ENCODE peak calls at places on chromosomes 11 and 22, in seven cellular contexts. One of them, this sample, is unnamed.

GRCh38 chr11:72764503-72764902 is 12.3 kb upstream of the ARAP1 start:
- DNase-seq in AG09309: no peak
- DNase-seq in spleen: no peak
- DNase-seq in Caco-2: peak; percentile 74
- DNase-seq in mesothelial cell of epicardium: no peak
- DNase-seq in progenitor cell of endocrine pancreas: no peak
- DNase-seq in breast epithelium: no peak
- DNase-seq in this sample: no peak

GRCh38 chr22:42719133-42719532 is 1.5 kb downstream of the A4GALT start:
- DNase-seq in spleen: no peak
- DNase-seq in mesothelial cell of epicardium: no peak
- DNase-seq in progenitor cell of endocrine pancreas: no peak
- DNase-seq in breast epithelium: no peak
- DNase-seq in Caco-2: no peak
- DNase-seq in AG09309: no peak
- DNase-seq in this sample: no peak

GRCh38 chr11:8699903-8700302 is 17.3 kb downstream of the RPL27A start:
- DNase-seq in Caco-2: no peak
- DNase-seq in AG09309: no peak
- DNase-seq in mesothelial cell of epicardium: no peak
- DNase-seq in progenitor cell of endocrine pancreas: no peak
- DNase-seq in spleen: no peak
- DNase-seq in breast epithelium: no peak
- DNase-seq in this sample: no peak

GRCh38 chr11:110833033-110833484 is 120.8 kb upstream of the ARHGAP20 start:
- DNase-seq in Caco-2: no peak
- DNase-seq in breast epithelium: no peak
- DNase-seq in AG09309: peak; percentile 38
- DNase-seq in progenitor cell of endocrine pancreas: no peak
- DNase-seq in mesothelial cell of epicardium: no peak
- DNase-seq in spleen: no peak
- DNase-seq in this sample: no peak

GRCh38 chr11:113728814-113729213 is 22.7 kb upstream of the TMPRSS5 start:
- DNase-seq in mesothelial cell of epicardium: no peak
- DNase-seq in breast epithelium: no peak
- DNase-seq in AG09309: no peak
- DNase-seq in spleen: no peak
- DNase-seq in progenitor cell of endocrine pancreas: no peak
- DNase-seq in Caco-2: no peak
- DNase-seq in this sample: no peak

GRCh38 chr22:46577361-46578249 is 40.2 kb upstream of the CELSR1 start:
- DNase-seq in progenitor cell of endocrine pancreas: no peak
- DNase-seq in mesothelial cell of epicardium: peak; percentile 17
- DNase-seq in AG09309: no peak
- DNase-seq in breast epithelium: no peak
- DNase-seq in Caco-2: no peak
- DNase-seq in spleen: peak; percentile 86
- DNase-seq in this sample: no peak

GRCh38 chr22:20756846-20757245 is 17.1 kb upstream of the SERPIND1 start:
- DNase-seq in AG09309: no peak
- DNase-seq in spleen: no peak
- DNase-seq in breast epithelium: no peak
- DNase-seq in Caco-2: no peak
- DNase-seq in mesothelial cell of epicardium: no peak
- DNase-seq in progenitor cell of endocrine pancreas: no peak
- DNase-seq in this sample: no peak

GRCh38 chr11:60197442-60197841 is 14.6 kb upstream of the MS4A6A start:
- DNase-seq in Caco-2: no peak
- DNase-seq in AG09309: no peak
- DNase-seq in mesothelial cell of epicardium: no peak
- DNase-seq in breast epithelium: no peak
- DNase-seq in progenitor cell of endocrine pancreas: no peak
- DNase-seq in spleen: no peak
- DNase-seq in this sample: no peak

GRCh38 chr11:63917685-63918523 is 940 bp upstream of the RCOR2 start:
- DNase-seq in progenitor cell of endocrine pancreas: no peak
- DNase-seq in mesothelial cell of epicardium: no peak
- DNase-seq in AG09309: no peak
- DNase-seq in breast epithelium: no peak
- DNase-seq in spleen: no peak
- DNase-seq in Caco-2: no peak
- DNase-seq in this sample: no peak

GRCh38 chr11:69658606-69659450 is 16.3 kb downstream of the LTO1 start:
- DNase-seq in Caco-2: peak; percentile 40
- DNase-seq in spleen: peak; percentile 57
- DNase-seq in mesothelial cell of epicardium: no peak
- DNase-seq in AG09309: no peak
- DNase-seq in breast epithelium: no peak
- DNase-seq in progenitor cell of endocrine pancreas: no peak
- DNase-seq in this sample: no peak

GRCh38 chr22:19377565-19378361 is 53.8 kb downstream of the HIRA start:
- DNase-seq in breast epithelium: no peak
- DNase-seq in progenitor cell of endocrine pancreas: no peak
- DNase-seq in AG09309: no peak
- DNase-seq in Caco-2: no peak
- DNase-seq in mesothelial cell of epicardium: no peak
- DNase-seq in spleen: no peak
- DNase-seq in this sample: no peak

GRCh38 chr22:46541536-46541935 is 4.1 kb upstream of the CELSR1 start:
- DNase-seq in progenitor cell of endocrine pancreas: no peak
- DNase-seq in spleen: no peak
- DNase-seq in breast epithelium: no peak
- DNase-seq in Caco-2: no peak
- DNase-seq in mesothelial cell of epicardium: no peak
- DNase-seq in AG09309: no peak
- DNase-seq in this sample: no peak

GRCh38 chr11:134731562-134731961 is 319.5 kb upstream of the B3GAT1 start:
- DNase-seq in mesothelial cell of epicardium: no peak
- DNase-seq in spleen: peak; percentile 34
- DNase-seq in Caco-2: no peak
- DNase-seq in progenitor cell of endocrine pancreas: no peak
- DNase-seq in AG09309: no peak
- DNase-seq in breast epithelium: no peak
- DNase-seq in this sample: no peak

GRCh38 chr11:132099692-132100091 is 729.3 kb downstream of the NTM start:
- DNase-seq in breast epithelium: no peak
- DNase-seq in AG09309: no peak
- DNase-seq in spleen: no peak
- DNase-seq in mesothelial cell of epicardium: no peak
- DNase-seq in Caco-2: no peak
- DNase-seq in progenitor cell of endocrine pancreas: no peak
- DNase-seq in this sample: no peak

GRCh38 chr22:27794244-27794643 is 7.3 kb downstream of the MN1 start:
- DNase-seq in progenitor cell of endocrine pancreas: no peak
- DNase-seq in mesothelial cell of epicardium: no peak
- DNase-seq in breast epithelium: no peak
- DNase-seq in Caco-2: no peak
- DNase-seq in spleen: no peak
- DNase-seq in AG09309: no peak
- DNase-seq in this sample: no peak

GRCh38 chr22:44453441-44454112 is 44.5 kb downstream of the RTL6 start:
- DNase-seq in spleen: peak; percentile 36
- DNase-seq in Caco-2: no peak
- DNase-seq in progenitor cell of endocrine pancreas: no peak
- DNase-seq in mesothelial cell of epicardium: no peak
- DNase-seq in AG09309: no peak
- DNase-seq in breast epithelium: no peak
- DNase-seq in this sample: no peak

GRCh38 chr11:109362059-109362458 is 59.9 kb upstream of the C11orf87 start:
- DNase-seq in Caco-2: no peak
- DNase-seq in mesothelial cell of epicardium: no peak
- DNase-seq in spleen: no peak
- DNase-seq in progenitor cell of endocrine pancreas: no peak
- DNase-seq in AG09309: no peak
- DNase-seq in breast epithelium: no peak
- DNase-seq in this sample: no peak

GRCh38 chr22:46424496-46424895 is 89.0 kb downstream of the TRMU start:
- DNase-seq in Caco-2: no peak
- DNase-seq in mesothelial cell of epicardium: no peak
- DNase-seq in breast epithelium: no peak
- DNase-seq in AG09309: no peak
- DNase-seq in progenitor cell of endocrine pancreas: no peak
- DNase-seq in spleen: no peak
- DNase-seq in this sample: no peak

GRCh38 chr22:42942351-42942750 is 72.6 kb downstream of the PACSIN2 start:
- DNase-seq in AG09309: no peak
- DNase-seq in progenitor cell of endocrine pancreas: no peak
- DNase-seq in mesothelial cell of epicardium: no peak
- DNase-seq in breast epithelium: no peak
- DNase-seq in Caco-2: no peak
- DNase-seq in spleen: no peak
- DNase-seq in this sample: no peak

GRCh38 chr11:75537740-75538139 is 12.0 kb upstream of the GDPD5 start:
- DNase-seq in spleen: no peak
- DNase-seq in AG09309: no peak
- DNase-seq in mesothelial cell of epicardium: no peak
- DNase-seq in progenitor cell of endocrine pancreas: no peak
- DNase-seq in Caco-2: no peak
- DNase-seq in breast epithelium: no peak
- DNase-seq in this sample: no peak

DNA sequence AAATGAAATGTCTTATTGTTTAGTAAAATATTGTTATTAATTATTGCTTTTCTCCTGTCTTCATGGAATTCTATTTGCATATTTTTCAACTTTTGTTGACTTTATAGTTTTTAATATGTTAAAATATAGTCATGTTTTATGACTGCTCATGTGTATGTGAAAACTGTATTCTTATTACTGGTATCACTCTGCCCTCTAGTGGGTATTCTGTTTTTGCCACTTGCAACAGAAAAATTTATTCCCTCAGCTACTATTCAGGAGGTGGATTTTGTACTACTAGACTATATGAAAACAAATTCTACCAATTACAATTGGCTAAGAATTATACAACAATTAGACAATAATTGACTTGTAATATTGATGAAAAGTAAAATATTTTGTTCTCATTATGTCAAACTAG is 45.0 kb downstream of the OR4C6 start:
- DNase-seq in spleen: no peak
- DNase-seq in AG09309: no peak
- DNase-seq in mesothelial cell of epicardium: no peak
- DNase-seq in progenitor cell of endocrine pancreas: no peak
- DNase-seq in Caco-2: no peak
- DNase-seq in breast epithelium: no peak
- DNase-seq in this sample: no peak
- TF ChIP-seq CTCF in spleen: no peak
- TF ChIP-seq CTCF in AG09309: peak; percentile 50
- TF ChIP-seq CTCF in mesothelial cell of epicardium: peak; percentile 50
- TF ChIP-seq CTCF in progenitor cell of endocrine pancreas: peak; percentile 41
- TF ChIP-seq CTCF in Caco-2: peak; percentile 58
- TF ChIP-seq CTCF in breast epithelium: no peak
- TF ChIP-seq CTCF in this sample: peak; percentile 32

DNA sequence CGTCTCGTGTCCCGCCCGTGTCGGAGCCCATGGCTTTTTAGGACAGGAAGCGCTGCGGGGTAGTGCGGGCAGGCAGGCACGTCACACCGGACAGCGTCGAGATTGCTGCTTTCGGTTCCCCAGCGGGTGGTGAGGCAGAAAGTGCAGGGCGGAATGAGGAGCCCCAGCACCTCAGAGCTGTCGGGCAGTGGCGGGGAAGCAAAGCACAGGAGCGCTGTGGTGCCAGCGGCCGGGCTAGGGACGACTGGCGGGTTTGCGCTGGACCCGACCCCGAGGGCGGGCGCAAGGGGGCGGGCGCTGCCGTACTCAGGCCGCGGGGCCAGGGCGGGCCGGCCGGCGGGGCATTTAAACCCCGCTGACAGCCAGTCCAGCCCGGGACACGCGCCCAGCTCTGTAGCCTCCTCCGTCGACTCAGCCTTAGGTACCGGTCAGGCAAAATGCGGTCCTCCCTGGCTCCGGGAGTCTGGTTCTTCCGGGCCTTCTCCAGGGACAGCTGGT is at the start of gene SLC37A2:
- DNase-seq in breast epithelium: no peak
- DNase-seq in progenitor cell of endocrine pancreas: peak; percentile 61
- DNase-seq in spleen: peak; percentile 93
- DNase-seq in mesothelial cell of epicardium: no peak
- DNase-seq in Caco-2: peak; percentile 76
- DNase-seq in AG09309: no peak
- DNase-seq in this sample: peak; percentile 54
- TF ChIP-seq CTCF in breast epithelium: no peak
- TF ChIP-seq CTCF in progenitor cell of endocrine pancreas: peak; percentile 44
- TF ChIP-seq CTCF in spleen: peak; percentile 32
- TF ChIP-seq CTCF in mesothelial cell of epicardium: no peak
- TF ChIP-seq CTCF in Caco-2: peak; percentile 44
- TF ChIP-seq CTCF in AG09309: no peak
- TF ChIP-seq CTCF in this sample: peak; percentile 3

GRCh38 chr11:20134991-20135736 is 25.1 kb downstream of the DBX1 start:
- DNase-seq in progenitor cell of endocrine pancreas: no peak
- DNase-seq in spleen: no peak
- DNase-seq in mesothelial cell of epicardium: no peak
- DNase-seq in breast epithelium: no peak
- DNase-seq in AG09309: no peak
- DNase-seq in Caco-2: no peak
- DNase-seq in this sample: no peak

GRCh38 chr11:20131744-20132666 is 28.3 kb downstream of the DBX1 start:
- DNase-seq in progenitor cell of endocrine pancreas: peak; percentile 44
- DNase-seq in mesothelial cell of epicardium: no peak
- DNase-seq in breast epithelium: peak; percentile 67
- DNase-seq in spleen: peak; percentile 81
- DNase-seq in AG09309: no peak
- DNase-seq in Caco-2: no peak
- DNase-seq in this sample: no peak

GRCh38 chr11:20127671-20128527 is 32.4 kb downstream of the DBX1 start:
- DNase-seq in mesothelial cell of epicardium: peak; percentile 56
- DNase-seq in AG09309: no peak
- DNase-seq in Caco-2: peak; percentile 82
- DNase-seq in breast epithelium: peak; percentile 75
- DNase-seq in spleen: peak; percentile 88
- DNase-seq in progenitor cell of endocrine pancreas: peak; percentile 83
- DNase-seq in this sample: no peak

GRCh38 chr11:20137637-20138036 is 22.6 kb downstream of the DBX1 start:
- DNase-seq in spleen: no peak
- DNase-seq in mesothelial cell of epicardium: no peak
- DNase-seq in progenitor cell of endocrine pancreas: no peak
- DNase-seq in AG09309: no peak
- DNase-seq in breast epithelium: no peak
- DNase-seq in Caco-2: no peak
- DNase-seq in this sample: no peak

DNA sequence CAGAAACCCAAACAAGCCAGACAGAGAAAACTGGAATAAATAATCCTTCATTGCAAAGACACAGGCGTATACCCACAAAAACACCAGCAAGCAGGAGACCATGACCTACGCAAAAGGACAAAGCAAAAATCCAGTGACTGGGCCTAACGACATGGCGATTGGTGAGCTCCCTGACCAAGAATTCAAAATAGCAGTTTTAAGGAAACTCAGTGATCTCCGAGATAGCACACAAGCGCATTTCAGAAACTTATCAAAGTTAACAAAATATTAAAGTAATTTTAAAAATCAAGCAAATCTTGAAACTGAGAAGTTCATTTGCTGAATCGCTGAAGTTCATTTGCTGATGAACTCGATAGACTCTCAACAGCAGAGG is 27.6 kb downstream of the DBX1 start:
- DNase-seq in Caco-2: no peak
- DNase-seq in breast epithelium: no peak
- DNase-seq in progenitor cell of endocrine pancreas: no peak
- DNase-seq in mesothelial cell of epicardium: no peak
- DNase-seq in AG09309: no peak
- DNase-seq in spleen: no peak
- DNase-seq in this sample: no peak
- TF ChIP-seq CTCF in Caco-2: no peak
- TF ChIP-seq CTCF in breast epithelium: no peak
- TF ChIP-seq CTCF in progenitor cell of endocrine pancreas: no peak
- TF ChIP-seq CTCF in mesothelial cell of epicardium: no peak
- TF ChIP-seq CTCF in AG09309: no peak
- TF ChIP-seq CTCF in spleen: no peak
- TF ChIP-seq CTCF in this sample: no peak

GRCh38 chr22:31449521-31449920 is 40.1 kb downstream of the EIF4ENIF1 start:
- DNase-seq in breast epithelium: no peak
- DNase-seq in progenitor cell of endocrine pancreas: no peak
- DNase-seq in Caco-2: no peak
- DNase-seq in spleen: no peak
- DNase-seq in mesothelial cell of epicardium: no peak
- DNase-seq in AG09309: no peak
- DNase-seq in this sample: no peak
- TF ChIP-seq CTCF in breast epithelium: no peak
- TF ChIP-seq CTCF in progenitor cell of endocrine pancreas: no peak
- TF ChIP-seq CTCF in Caco-2: no peak
- TF ChIP-seq CTCF in spleen: no peak
- TF ChIP-seq CTCF in mesothelial cell of epicardium: no peak
- TF ChIP-seq CTCF in AG09309: no peak
- TF ChIP-seq CTCF in this sample: no peak

This sample was measured in GM12864.